ENCODE peak calls at places on chromosomes 3 and 15, in nine cellular contexts. One of them, this sample, is unnamed.

GRCh38 chr3:8737301-8737700 is 3.7 kb downstream of the CAV3 start:
- DNase-seq in GM12891: no peak
- DNase-seq in sigmoid colon: no peak
- DNase-seq in spleen: no peak
- DNase-seq in testis: no peak
- DNase-seq in breast epithelium: no peak
- DNase-seq in ovary: no peak
- DNase-seq in transverse colon: no peak
- DNase-seq in endothelial cell of umbilical vein: no peak
- DNase-seq in this sample: no peak

GRCh38 chr3:117630885-117631284 is 921.3 kb downstream of the TUSC7 start:
- DNase-seq in GM12891: no peak
- DNase-seq in sigmoid colon: no peak
- DNase-seq in spleen: no peak
- DNase-seq in testis: no peak
- DNase-seq in breast epithelium: no peak
- DNase-seq in ovary: no peak
- DNase-seq in transverse colon: no peak
- DNase-seq in endothelial cell of umbilical vein: no peak
- DNase-seq in this sample: no peak

GRCh38 chr15:32669870-32670623 is 28.5 kb downstream of the SCG5 start:
- DNase-seq in GM12891: no peak
- DNase-seq in sigmoid colon: peak
- DNase-seq in spleen: no peak
- DNase-seq in testis: no peak
- DNase-seq in breast epithelium: peak
- DNase-seq in ovary: no peak
- DNase-seq in transverse colon: no peak
- DNase-seq in endothelial cell of umbilical vein: no peak
- DNase-seq in this sample: no peak

GRCh38 chr3:119195151-119195476 is 21.7 kb downstream of the UPK1B start:
- DNase-seq in GM12891: no peak
- DNase-seq in sigmoid colon: no peak
- DNase-seq in spleen: no peak
- DNase-seq in testis: no peak
- DNase-seq in breast epithelium: no peak
- DNase-seq in ovary: no peak
- DNase-seq in transverse colon: no peak
- DNase-seq in endothelial cell of umbilical vein: no peak
- DNase-seq in this sample: no peak

GRCh38 chr3:50245831-50246516 is 10.0 kb downstream of the GNAI2 start:
- DNase-seq in GM12891: peak
- DNase-seq in sigmoid colon: peak
- DNase-seq in spleen: peak
- DNase-seq in testis: peak
- DNase-seq in breast epithelium: peak
- DNase-seq in ovary: peak
- DNase-seq in transverse colon: peak
- DNase-seq in endothelial cell of umbilical vein: peak
- DNase-seq in this sample: peak

GRCh38 chr3:181739628-181740027 is 27.9 kb downstream of the SOX2 start:
- DNase-seq in GM12891: no peak
- DNase-seq in sigmoid colon: no peak
- DNase-seq in spleen: no peak
- DNase-seq in testis: peak
- DNase-seq in breast epithelium: no peak
- DNase-seq in ovary: no peak
- DNase-seq in transverse colon: no peak
- DNase-seq in endothelial cell of umbilical vein: no peak
- DNase-seq in this sample: no peak

GRCh38 chr15:98142584-98142983 is 182.1 kb downstream of the ARRDC4 start:
- DNase-seq in GM12891: no peak
- DNase-seq in sigmoid colon: no peak
- DNase-seq in spleen: no peak
- DNase-seq in testis: no peak
- DNase-seq in breast epithelium: no peak
- DNase-seq in ovary: no peak
- DNase-seq in transverse colon: no peak
- DNase-seq in endothelial cell of umbilical vein: no peak
- DNase-seq in this sample: no peak

GRCh38 chr3:155313303-155313702 is 19.8 kb upstream of the STRIT1 start:
- DNase-seq in GM12891: no peak
- DNase-seq in sigmoid colon: no peak
- DNase-seq in spleen: no peak
- DNase-seq in testis: no peak
- DNase-seq in breast epithelium: no peak
- DNase-seq in ovary: no peak
- DNase-seq in transverse colon: no peak
- DNase-seq in endothelial cell of umbilical vein: no peak
- DNase-seq in this sample: no peak

GRCh38 chr3:55000546-55000945 is 72.7 kb upstream of the LRTM1 start:
- DNase-seq in GM12891: no peak
- DNase-seq in sigmoid colon: no peak
- DNase-seq in spleen: no peak
- DNase-seq in testis: no peak
- DNase-seq in breast epithelium: no peak
- DNase-seq in ovary: no peak
- DNase-seq in transverse colon: no peak
- DNase-seq in endothelial cell of umbilical vein: no peak
- DNase-seq in this sample: peak

GRCh38 chr3:127168271-127168670 is 24.7 kb upstream of the PRR23E start:
- DNase-seq in GM12891: no peak
- DNase-seq in sigmoid colon: no peak
- DNase-seq in spleen: no peak
- DNase-seq in testis: no peak
- DNase-seq in breast epithelium: no peak
- DNase-seq in ovary: no peak
- DNase-seq in transverse colon: no peak
- DNase-seq in endothelial cell of umbilical vein: no peak
- DNase-seq in this sample: no peak

GRCh38 chr3:69488026-69488425 is 102.1 kb upstream of the FRMD4B start:
- DNase-seq in GM12891: no peak
- DNase-seq in sigmoid colon: no peak
- DNase-seq in spleen: no peak
- DNase-seq in testis: no peak
- DNase-seq in breast epithelium: no peak
- DNase-seq in ovary: no peak
- DNase-seq in transverse colon: no peak
- DNase-seq in endothelial cell of umbilical vein: no peak
- DNase-seq in this sample: no peak

GRCh38 chr3:140244893-140245292 is 309.9 kb downstream of the CLSTN2 start:
- DNase-seq in GM12891: no peak
- DNase-seq in sigmoid colon: no peak
- DNase-seq in spleen: no peak
- DNase-seq in testis: no peak
- DNase-seq in breast epithelium: no peak
- DNase-seq in ovary: no peak
- DNase-seq in transverse colon: no peak
- DNase-seq in endothelial cell of umbilical vein: no peak
- DNase-seq in this sample: no peak

GRCh38 chr15:75578948-75579908 is at the start of gene PTPN9:
- DNase-seq in GM12891: peak
- DNase-seq in sigmoid colon: peak
- DNase-seq in spleen: peak
- DNase-seq in testis: peak
- DNase-seq in breast epithelium: peak
- DNase-seq in ovary: peak
- DNase-seq in transverse colon: peak
- DNase-seq in endothelial cell of umbilical vein: peak
- DNase-seq in this sample: peak

GRCh38 chr3:52817221-52817620 is 13.3 kb downstream of the ITIH4 start:
- DNase-seq in GM12891: no peak
- DNase-seq in sigmoid colon: no peak
- DNase-seq in spleen: no peak
- DNase-seq in testis: no peak
- DNase-seq in breast epithelium: no peak
- DNase-seq in ovary: no peak
- DNase-seq in transverse colon: no peak
- DNase-seq in endothelial cell of umbilical vein: no peak
- DNase-seq in this sample: no peak

DNA sequence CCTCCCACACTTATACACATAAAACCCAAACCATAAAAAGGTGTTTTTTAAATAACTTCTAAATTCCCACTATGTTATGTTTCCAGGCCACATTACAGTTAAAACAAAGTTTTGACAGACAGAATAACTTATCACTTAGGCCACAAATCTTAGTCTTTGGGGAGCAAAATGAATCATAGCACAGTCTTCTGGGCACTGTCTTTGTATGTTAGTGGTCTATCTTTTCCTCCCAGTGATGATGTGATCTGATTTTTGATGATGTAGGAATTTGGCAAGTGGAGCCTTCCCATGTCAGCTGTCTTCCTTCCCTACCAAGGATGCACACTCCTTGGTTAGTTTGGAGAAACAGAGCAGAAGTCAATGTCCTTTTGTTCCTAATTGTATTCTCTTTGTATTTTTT is 67.3 kb downstream of the THSD4 start:
- DNase-seq in GM12891: no peak
- DNase-seq in sigmoid colon: no peak
- DNase-seq in spleen: no peak
- DNase-seq in testis: no peak
- DNase-seq in breast epithelium: no peak
- DNase-seq in ovary: no peak
- DNase-seq in transverse colon: no peak
- DNase-seq in endothelial cell of umbilical vein: no peak
- DNase-seq in this sample: no peak
- TF ChIP-seq POLR2A in GM12891: no peak
- TF ChIP-seq POLR2A in sigmoid colon: no peak
- TF ChIP-seq POLR2A in spleen: no peak
- TF ChIP-seq POLR2A in testis: no peak
- TF ChIP-seq POLR2A in breast epithelium: no peak
- TF ChIP-seq POLR2A in ovary: no peak
- TF ChIP-seq POLR2A in transverse colon: no peak
- TF ChIP-seq POLR2A in endothelial cell of umbilical vein: no peak
- TF ChIP-seq POLR2A in this sample: no peak

GRCh38 chr3:165837058-165837525 is at the start of gene BCHE:
- DNase-seq in GM12891: no peak
- DNase-seq in sigmoid colon: peak
- DNase-seq in spleen: no peak
- DNase-seq in testis: peak
- DNase-seq in breast epithelium: no peak
- DNase-seq in ovary: no peak
- DNase-seq in transverse colon: no peak
- DNase-seq in endothelial cell of umbilical vein: peak
- DNase-seq in this sample: peak
- TF ChIP-seq POLR2A in GM12891: no peak
- TF ChIP-seq POLR2A in sigmoid colon: no peak
- TF ChIP-seq POLR2A in spleen: no peak
- TF ChIP-seq POLR2A in testis: no peak
- TF ChIP-seq POLR2A in breast epithelium: no peak
- TF ChIP-seq POLR2A in ovary: no peak
- TF ChIP-seq POLR2A in transverse colon: no peak
- TF ChIP-seq POLR2A in endothelial cell of umbilical vein: no peak
- TF ChIP-seq POLR2A in this sample: no peak

DNA sequence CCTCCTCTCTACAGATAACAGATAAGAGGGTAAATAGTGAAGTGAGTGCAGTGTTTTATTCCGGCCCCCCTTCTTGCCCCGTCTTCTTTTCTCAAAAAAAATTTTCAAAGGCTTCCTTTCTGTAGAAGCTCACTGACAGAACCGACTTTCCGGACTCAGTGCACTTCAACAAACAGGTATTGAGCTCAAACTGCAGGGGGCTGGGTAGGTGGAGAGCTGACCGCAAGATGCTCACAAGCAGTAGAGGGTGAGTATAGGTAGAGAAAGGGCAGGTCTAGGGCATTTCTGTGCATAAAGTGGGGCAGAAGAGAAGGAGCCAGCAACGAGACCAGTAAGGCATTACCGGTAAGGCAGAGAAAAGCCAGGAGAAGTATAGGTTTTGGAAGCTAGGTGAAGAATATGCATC is 97.2 kb downstream of the ST6GAL1 start:
- DNase-seq in GM12891: no peak
- DNase-seq in sigmoid colon: no peak
- DNase-seq in spleen: no peak
- DNase-seq in testis: no peak
- DNase-seq in breast epithelium: no peak
- DNase-seq in ovary: no peak
- DNase-seq in transverse colon: peak
- DNase-seq in endothelial cell of umbilical vein: no peak
- DNase-seq in this sample: no peak
- TF ChIP-seq POLR2A in GM12891: no peak
- TF ChIP-seq POLR2A in sigmoid colon: no peak
- TF ChIP-seq POLR2A in spleen: no peak
- TF ChIP-seq POLR2A in testis: no peak
- TF ChIP-seq POLR2A in breast epithelium: no peak
- TF ChIP-seq POLR2A in ovary: no peak
- TF ChIP-seq POLR2A in transverse colon: peak
- TF ChIP-seq POLR2A in endothelial cell of umbilical vein: no peak
- TF ChIP-seq POLR2A in this sample: no peak

DNA sequence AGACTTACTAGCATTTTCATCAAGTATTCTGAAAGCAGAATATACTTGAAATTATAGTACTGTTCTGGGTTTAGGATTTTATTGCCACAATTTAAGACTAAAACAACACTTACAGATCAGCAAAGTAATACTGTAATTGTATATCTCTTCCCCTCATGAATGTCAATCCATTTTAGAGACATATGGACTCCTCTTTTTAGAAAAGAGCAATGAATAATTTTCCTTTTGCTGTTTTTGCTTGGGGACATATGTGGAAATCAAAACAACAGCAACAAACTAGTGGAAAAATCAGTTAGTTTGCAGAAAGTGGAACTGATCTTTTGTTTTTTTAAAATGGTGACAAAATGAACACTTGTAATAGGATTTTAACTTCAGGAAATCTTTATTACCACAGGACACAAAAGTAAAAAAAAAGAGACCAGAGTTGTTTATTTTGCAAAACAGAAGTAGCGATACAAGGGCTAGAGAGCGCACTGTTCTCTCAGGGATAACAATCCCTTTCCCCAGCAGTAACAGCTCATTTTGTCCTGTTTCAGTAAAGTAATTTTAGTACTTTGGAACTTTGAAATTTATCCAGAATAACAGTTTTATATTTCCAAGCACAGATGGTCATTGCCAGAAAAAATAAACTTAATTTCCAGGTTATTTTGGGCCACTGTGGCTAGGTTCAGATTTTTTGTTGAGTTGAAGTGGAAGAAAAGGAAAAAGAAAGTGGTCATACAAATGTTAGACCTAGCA is 17.1 kb downstream of the LEKR1 start:
- DNase-seq in GM12891: no peak
- DNase-seq in sigmoid colon: no peak
- DNase-seq in spleen: no peak
- DNase-seq in testis: peak
- DNase-seq in breast epithelium: no peak
- DNase-seq in ovary: no peak
- DNase-seq in transverse colon: no peak
- DNase-seq in endothelial cell of umbilical vein: peak
- DNase-seq in this sample: no peak
- TF ChIP-seq POLR2A in GM12891: no peak
- TF ChIP-seq POLR2A in sigmoid colon: no peak
- TF ChIP-seq POLR2A in spleen: no peak
- TF ChIP-seq POLR2A in testis: no peak
- TF ChIP-seq POLR2A in breast epithelium: no peak
- TF ChIP-seq POLR2A in ovary: no peak
- TF ChIP-seq POLR2A in transverse colon: no peak
- TF ChIP-seq POLR2A in endothelial cell of umbilical vein: no peak
- TF ChIP-seq POLR2A in this sample: no peak